ENCODE peak calls at places on chromosome 22, in eight cellular contexts. G is lung, W is adrenal gland, X is right atrium auricular region, M is neural progenitor cell, N is fibroblast of pulmonary artery, R is body of pancreas, A is psoas muscle. T is an unnamed sample.

GRCh38 chr22:24553597-24554315 is 1.2 kb downstream of the GUCD1 start:
- DNase-seq in N (no peak), G (no peak), W (peak), R (peak), M (peak), X (no peak), A (peak), T (no peak)

GRCh38 chr22:20959578-20960461 is 7.2 kb upstream of the AIFM3 start:
- DNase-seq in A (no peak), M (no peak), X (no peak), R (no peak), G (no peak), N (no peak), W (no peak), T (no peak)

GRCh38 chr22:36180038-36180880 is 19.7 kb upstream of the APOL3 start:
- DNase-seq in R (peak), W (peak), X (peak), N (peak), A (peak), G (peak), M (peak), T (peak)

GRCh38 chr22:27380826-27381225 is 420.7 kb downstream of the MN1 start:
- DNase-seq in N (no peak), X (peak), R (no peak), G (no peak), W (no peak), A (no peak), M (no peak), T (no peak)

GRCh38 chr22:26669060-26669481 is 11.7 kb downstream of the MIAT start:
- DNase-seq in X (no peak), A (no peak), R (peak), M (peak), W (peak), N (peak), G (no peak), T (no peak)

GRCh38 chr22:42902875-42903510 is 45.9 kb upstream of the ARFGAP3 start:
- DNase-seq in W (no peak), M (peak), A (no peak), X (no peak), R (no peak), N (peak), G (no peak), T (no peak)

GRCh38 chr22:36608987-36609386 is 80.0 kb upstream of the EIF3D start:
- DNase-seq in X (no peak), N (no peak), G (no peak), M (no peak), A (no peak), W (no peak), R (no peak), T (no peak)

GRCh38 chr22:27416553-27417427 is 384.8 kb downstream of the MN1 start:
- DNase-seq in W (no peak), G (no peak), A (no peak), X (no peak), M (peak), N (peak), R (no peak), T (peak)

GRCh38 chr22:30609260-30610185 is 2.5 kb downstream of the TCN2 start:
- DNase-seq in R (peak), W (peak), A (peak), X (peak), N (peak), G (peak), M (no peak), T (peak)

GRCh38 chr22:47090591-47091240 is 328.3 kb downstream of the TBC1D22A start:
- DNase-seq in M (peak), A (no peak), N (peak), R (no peak), G (no peak), X (no peak), W (peak), T (no peak)

GRCh38 chr22:43819691-43820670 is 7.9 kb upstream of the EFCAB6 start:
- DNase-seq in A (no peak), W (no peak), R (no peak), M (no peak), G (no peak), N (no peak), X (no peak), T (no peak)

GRCh38 chr22:36913431-36914382 is at the start of gene CSF2RB:
- DNase-seq in N (peak), X (peak), W (peak), R (no peak), A (peak), G (peak), M (no peak), T (no peak)

GRCh38 chr22:32589007-32589406 is 114.4 kb downstream of the FBXO7 start:
- DNase-seq in W (no peak), G (no peak), M (no peak), X (peak), A (no peak), R (no peak), N (no peak), T (no peak)

GRCh38 chr22:28429711-28430110 is 249.9 kb downstream of the TTC28 start:
- DNase-seq in X (no peak), A (no peak), G (no peak), W (no peak), R (no peak), N (no peak), M (no peak), T (no peak)

GRCh38 chr22:31742115-31742514 is 7.8 kb downstream of the PRR14L start:
- DNase-seq in A (no peak), G (no peak), X (no peak), N (no peak), W (no peak), R (no peak), M (no peak), T (no peak)

GRCh38 chr22:46813816-46814597 is 51.6 kb downstream of the TBC1D22A start:
- DNase-seq in A (no peak), X (no peak), R (no peak), M (no peak), N (peak), W (no peak), G (no peak), T (no peak)

GRCh38 chr22:49704345-49705215 is 123.1 kb downstream of the BRD1 start:
- DNase-seq in X (no peak), M (no peak), R (no peak), A (no peak), W (no peak), N (no peak), G (no peak), T (no peak)

GRCh38 chr22:37316875-37317371 is 34.6 kb downstream of the CYTH4 start:
- DNase-seq in G (peak), N (peak), W (peak), M (peak), R (peak), A (peak), X (peak), T (peak)

GRCh38 chr22:42296381-42296853 is 26.0 kb upstream of the TCF20 start:
- DNase-seq in W (peak), A (no peak), X (no peak), N (no peak), M (no peak), G (no peak), R (peak), T (no peak)

GRCh38 chr22:49968313-49968830 is 7.8 kb downstream of the PIM3 start:
- DNase-seq in A (peak), M (no peak), R (peak), X (no peak), N (no peak), G (no peak), W (no peak), T (no peak)

GRCh38 chr22:42316988-42317387 is 46.5 kb upstream of the TCF20 start:
- DNase-seq in G (peak), R (no peak), M (no peak), N (peak), X (no peak), W (no peak), A (peak), T (peak)

GRCh38 chr22:44448271-44448780 is 49.7 kb downstream of the RTL6 start:
- DNase-seq in G (no peak), N (peak), X (peak), A (peak), W (peak), R (peak), M (no peak), T (peak)

GRCh38 chr22:49623715-49624114 is 204.0 kb downstream of the BRD1 start:
- DNase-seq in A (peak), G (no peak), W (no peak), N (no peak), R (no peak), M (no peak), X (no peak), T (no peak)

GRCh38 chr22:44711701-44712100 is 9.7 kb downstream of the PRR5 start:
- DNase-seq in R (no peak), W (no peak), X (no peak), A (no peak), M (no peak), N (no peak), G (no peak), T (no peak)

GRCh38 chr22:27719535-27720227 is 81.9 kb downstream of the MN1 start:
- DNase-seq in G (no peak), R (no peak), M (no peak), W (peak), X (peak), N (peak), A (peak), T (no peak)

GRCh38 chr22:40436460-40437431 is 66.4 kb downstream of the SGSM3 start:
- DNase-seq in R (no peak), M (peak), W (peak), G (no peak), A (no peak), X (no peak), N (peak), T (peak)
- H3K4me3 ChIP-seq in R (no peak), M (no peak), W (no peak), G (no peak), A (peak), X (no peak), N (no peak), T (no peak)

DNA sequence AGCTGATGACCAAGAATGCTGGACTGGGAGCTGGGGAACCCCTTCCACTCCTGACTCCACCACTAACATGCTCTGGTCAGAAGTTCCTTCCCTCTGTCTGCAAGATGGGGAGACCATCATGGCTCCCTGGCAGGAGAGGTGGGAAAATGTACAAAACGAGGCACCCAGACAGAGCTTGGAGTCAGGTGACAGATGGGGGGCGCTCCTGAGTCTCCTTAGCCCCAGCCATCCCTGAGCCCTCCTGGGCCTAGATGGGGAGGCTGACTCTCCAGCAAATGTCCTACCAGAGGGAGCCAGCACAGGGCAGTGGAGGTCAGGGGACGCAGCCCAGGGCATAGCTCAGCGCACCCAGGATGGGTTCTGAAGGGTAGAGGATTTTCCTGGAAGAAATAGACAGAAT is 20.0 kb downstream of the KCNJ4 start:
- DNase-seq in M (peak), X (no peak), W (no peak), N (no peak), A (no peak), G (no peak), R (no peak), T (no peak)
- TF ChIP-seq CTCF in M (peak), X (no peak), W (no peak), N (no peak), A (no peak), G (no peak), R (no peak), T (no peak)

GRCh38 chr22:48265000-48265625 is 1502.7 kb downstream of the TBC1D22A start:
- DNase-seq in W (no peak), N (no peak), G (no peak), X (no peak), M (no peak), A (no peak), R (no peak), T (no peak)
- H3K4me3 ChIP-seq in W (no peak), N (no peak), G (no peak), X (no peak), M (no peak), A (no peak), R (no peak), T (no peak)

DNA sequence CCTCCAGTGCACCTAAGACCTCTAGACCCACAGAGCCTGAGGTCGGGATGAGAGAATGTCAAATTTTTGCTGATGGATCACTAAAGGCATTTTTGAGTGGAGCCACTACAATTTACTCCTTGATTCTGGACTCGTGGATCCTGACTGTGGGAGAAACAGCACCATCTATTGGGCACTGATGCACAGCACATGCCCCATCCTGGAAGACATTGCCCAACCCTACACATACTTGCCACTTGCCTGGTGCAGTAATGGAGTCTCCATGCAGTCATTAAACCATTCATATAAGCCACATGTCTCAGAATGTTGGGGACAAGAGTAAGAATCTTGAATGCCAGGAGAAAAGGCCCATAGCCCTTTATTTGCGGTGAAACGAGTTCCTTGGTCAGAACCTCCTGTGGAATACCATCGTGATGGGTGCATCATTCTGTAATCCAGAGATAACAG is 103.9 kb downstream of the GGTLC2 start:
- DNase-seq in X (peak), R (peak), N (peak), G (peak), W (peak), M (peak), A (peak), T (peak)
- TF ChIP-seq CTCF in X (peak), R (peak), N (peak), G (peak), W (peak), M (peak), A (peak), T (peak)

DNA sequence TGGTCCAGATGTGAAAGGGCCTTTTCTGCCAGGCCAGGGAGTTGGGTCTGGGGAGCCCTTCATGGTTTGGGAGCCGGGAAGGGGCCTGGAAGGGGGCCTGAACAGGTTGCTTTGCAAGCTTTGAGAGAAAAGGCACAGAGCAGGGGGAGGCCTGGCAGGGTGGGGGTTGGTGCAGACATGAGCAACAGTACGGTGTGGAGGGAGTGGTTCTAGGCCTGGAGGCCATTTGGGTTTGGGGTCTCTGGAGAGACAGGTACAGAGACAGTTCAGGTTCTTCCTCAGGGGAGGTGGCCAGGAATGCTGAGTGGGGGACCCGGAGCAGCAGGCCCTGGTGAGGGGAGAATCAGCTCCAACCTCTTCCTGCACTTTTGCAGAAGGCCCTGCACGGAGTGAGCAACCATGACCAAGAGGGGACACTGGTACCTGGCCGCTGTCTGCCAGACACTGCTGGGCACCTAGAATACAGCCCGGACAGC is 1.4 kb downstream of the KDELR3 start:
- DNase-seq in X (no peak), M (no peak), N (no peak), W (no peak), G (no peak), R (no peak), A (no peak), T (no peak)
- H3K4me3 ChIP-seq in X (no peak), M (no peak), N (peak), W (no peak), G (no peak), R (no peak), A (no peak), T (peak)

GRCh38 chr22:41157083-41157482 is 48.0 kb upstream of the L3MBTL2 start:
- DNase-seq in X (no peak), N (no peak), G (no peak), R (no peak), W (no peak), A (no peak), M (no peak), T (no peak)
- TF ChIP-seq CTCF in X (no peak), N (no peak), G (no peak), R (no peak), W (no peak), A (no peak), M (no peak), T (no peak)

GRCh38 chr22:39466228-39467006 is 9.6 kb downstream of the MGAT3 start:
- DNase-seq in N (no peak), W (no peak), A (no peak), M (no peak), X (no peak), G (no peak), R (no peak), T (no peak)
- H3K4me3 ChIP-seq in N (no peak), W (no peak), A (no peak), M (no peak), X (no peak), G (no peak), R (no peak), T (no peak)